ENCODE peak calls at places on chromosomes 12 and 14, in ten cellular contexts. Y is sigmoid colon, C is breast epithelium, S is NB4, Z is body of pancreas, D is adrenal gland, R is stomach, V is esophagus squamous epithelium, P is A549, L is heart left ventricle. O is an unnamed sample.

GRCh38 chr14:54147285-54147684 is 190.7 kb upstream of the BMP4 start:
- DNase-seq in Y (no peak), C (no peak), S (no peak), Z (no peak), D (peak), R (no peak), V (no peak), P (no peak), L (peak), O (no peak)

GRCh38 chr14:97602438-97603117 is 805.4 kb downstream of the VRK1 start:
- DNase-seq in Y (no peak), C (no peak), S (no peak), Z (no peak), D (no peak), R (no peak), V (no peak), P (no peak), L (no peak), O (no peak)

GRCh38 chr12:84408936-84409335 is 503.7 kb downstream of the SLC6A15 start:
- DNase-seq in Y (no peak), C (no peak), S (no peak), Z (no peak), D (no peak), R (no peak), V (no peak), P (no peak), L (no peak), O (no peak)

GRCh38 chr12:110073049-110073831 is 24.9 kb upstream of the C12orf76 start:
- DNase-seq in Y (peak), C (no peak), S (no peak), Z (no peak), D (peak), R (no peak), V (no peak), P (no peak), L (no peak), O (peak)

GRCh38 chr14:103879570-103880333 is 32.4 kb upstream of the PPP1R13B start:
- DNase-seq in Y (no peak), C (peak), S (no peak), Z (peak), D (peak), R (peak), V (no peak), P (peak), L (peak), O (no peak)

GRCh38 chr14:91890291-91890749 is 23.0 kb upstream of the TC2N start:
- DNase-seq in Y (peak), C (no peak), S (no peak), Z (no peak), D (no peak), R (peak), V (no peak), P (no peak), L (no peak), O (no peak)

GRCh38 chr12:82058197-82058596 is 299.0 kb upstream of the PPFIA2 start:
- DNase-seq in Y (no peak), C (no peak), S (no peak), Z (no peak), D (no peak), R (no peak), V (no peak), P (no peak), L (no peak), O (no peak)

GRCh38 chr12:115303751-115304309 is 619.9 kb upstream of the TBX3 start:
- DNase-seq in Y (no peak), C (no peak), S (no peak), Z (no peak), D (peak), R (no peak), V (no peak), P (no peak), L (no peak), O (no peak)

GRCh38 chr12:28830491-28830890 is 318.6 kb upstream of the FAR2 start:
- DNase-seq in Y (no peak), C (no peak), S (no peak), Z (no peak), D (no peak), R (no peak), V (no peak), P (no peak), L (no peak), O (no peak)

GRCh38 chr12:122072031-122072970 is 6.3 kb upstream of the MLXIP start:
- DNase-seq in Y (peak), C (no peak), S (no peak), Z (peak), D (peak), R (peak), V (no peak), P (peak), L (peak), O (peak)

GRCh38 chr12:116319316-116319715 is 41.8 kb upstream of the MED13L start:
- DNase-seq in Y (no peak), C (no peak), S (peak), Z (no peak), D (no peak), R (no peak), V (no peak), P (no peak), L (no peak), O (no peak)

GRCh38 chr12:46224401-46224800 is 44.4 kb downstream of the SLC38A1 start:
- DNase-seq in Y (peak), C (no peak), S (no peak), Z (no peak), D (peak), R (no peak), V (no peak), P (no peak), L (peak), O (peak)

DNA sequence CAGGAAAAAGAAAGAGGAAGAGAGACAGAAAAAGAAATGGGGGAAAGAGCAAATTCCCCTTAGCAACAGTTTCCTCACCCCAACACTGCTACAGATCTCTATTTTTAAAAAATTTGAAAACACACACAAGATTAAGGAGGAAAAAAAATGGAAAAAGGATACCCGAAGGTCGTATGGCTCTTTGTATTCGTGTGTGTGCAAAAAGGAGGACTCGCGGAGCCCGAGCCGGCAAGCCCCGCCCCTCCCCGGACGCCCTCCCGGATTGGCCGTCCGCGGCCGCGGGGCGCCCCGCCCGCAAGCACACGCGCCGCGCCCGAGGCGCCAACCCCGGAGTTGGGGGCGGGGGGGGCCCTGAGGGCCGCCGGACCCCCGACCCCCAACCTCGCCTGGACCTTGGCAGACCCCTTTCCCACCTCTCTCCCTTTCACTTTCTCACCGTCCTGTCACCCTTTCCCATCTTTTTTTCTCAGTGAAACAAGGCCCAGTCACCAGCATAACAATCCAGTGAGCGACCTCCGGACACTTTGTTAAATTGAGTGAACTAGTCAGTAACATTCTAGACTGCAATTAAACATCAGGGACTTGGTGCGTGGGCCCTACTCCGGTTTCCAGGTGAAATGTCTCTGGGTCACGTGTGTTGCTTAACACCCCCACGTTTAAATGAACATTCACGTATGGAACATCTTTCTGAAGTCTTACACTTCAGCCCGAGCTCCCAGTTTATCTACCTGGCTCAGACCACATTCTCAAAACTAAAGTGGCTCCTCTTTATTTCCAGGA is at the start of gene C14orf93:
- DNase-seq in Y (peak), C (peak), S (peak), Z (peak), D (peak), R (peak), V (no peak), P (peak), L (peak), O (peak)
- TF ChIP-seq POLR2A in Y (no peak), C (no peak), S (peak), Z (peak), D (peak), R (no peak), V (no peak), P (peak), L (no peak), O (no peak)

DNA sequence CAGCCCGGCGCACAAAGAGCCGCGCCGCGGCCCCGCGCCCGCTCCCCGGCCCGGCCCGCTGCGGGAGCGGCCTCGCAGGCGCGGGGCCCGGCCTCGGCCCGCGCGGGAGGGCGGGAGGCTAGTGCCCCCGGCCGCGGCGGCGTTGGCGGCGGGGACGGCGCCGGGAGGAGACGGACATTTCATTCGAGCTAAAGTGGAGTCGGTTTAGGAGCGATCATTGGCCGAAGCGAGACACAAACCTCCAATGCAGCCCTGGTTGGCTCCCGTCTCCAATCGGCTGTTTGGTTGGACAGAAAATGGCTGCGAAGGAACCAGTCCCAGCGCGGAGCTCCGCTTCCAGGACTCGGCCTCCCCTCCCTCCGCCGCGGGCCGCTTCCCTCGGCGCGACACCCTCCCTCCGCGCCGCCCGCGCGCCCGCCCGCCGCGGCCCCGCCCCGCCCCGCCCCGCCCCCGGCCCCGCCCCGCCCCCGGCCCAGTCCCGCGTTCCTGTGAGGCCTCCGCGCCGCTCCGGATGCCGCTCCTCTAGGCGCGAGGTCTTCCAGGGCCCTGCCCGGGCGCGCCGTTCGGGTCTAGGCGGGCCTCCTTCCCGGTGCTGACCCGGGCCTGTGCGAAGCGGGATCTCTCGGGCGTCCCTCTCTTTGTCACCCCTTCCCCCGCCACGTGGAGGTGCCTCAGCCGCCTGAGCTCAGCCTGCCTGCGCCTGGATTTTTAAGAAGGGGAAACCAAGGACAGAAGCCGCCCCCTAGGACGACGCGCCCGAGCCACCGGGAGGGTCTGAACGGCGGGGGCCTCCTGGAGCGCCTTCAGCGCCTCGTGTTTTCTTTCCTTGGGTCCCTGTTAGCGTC is at the start of gene NFYB:
- DNase-seq in Y (peak), C (peak), S (peak), Z (peak), D (peak), R (peak), V (peak), P (peak), L (peak), O (peak)
- TF ChIP-seq POLR2A in Y (peak), C (no peak), S (peak), Z (peak), D (peak), R (no peak), V (no peak), P (peak), L (peak), O (no peak)

DNA sequence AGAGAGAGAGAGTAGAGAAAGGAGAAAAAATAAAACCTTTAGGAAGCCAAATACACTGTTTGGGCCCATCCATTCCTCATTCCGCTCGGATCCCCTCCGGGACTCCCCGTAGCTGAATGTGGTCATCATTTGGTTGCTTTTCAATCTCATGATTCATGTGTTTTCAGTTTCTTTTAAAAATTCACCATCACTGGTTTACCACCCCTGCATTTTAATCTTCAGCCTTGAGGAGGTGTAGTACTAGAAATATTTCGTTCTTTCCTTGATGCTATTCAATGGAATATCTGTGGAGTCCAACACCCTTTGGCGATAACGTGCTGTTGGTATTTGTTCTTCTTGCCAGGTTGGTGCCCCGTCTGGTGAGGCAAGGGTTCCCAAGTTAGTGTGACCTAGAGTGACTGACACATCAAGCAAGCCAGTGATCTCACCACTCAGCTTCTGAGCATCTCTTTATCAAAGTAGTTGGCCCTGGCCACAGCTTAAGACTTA is 60.1 kb downstream of the PLXNC1 start:
- DNase-seq in Y (no peak), C (no peak), S (no peak), Z (no peak), D (peak), R (no peak), V (no peak), P (no peak), L (no peak), O (no peak)
- TF ChIP-seq POLR2A in Y (no peak), C (no peak), S (no peak), Z (no peak), D (no peak), R (no peak), V (no peak), P (no peak), L (no peak), O (no peak)

GRCh38 chr12:76018111-76018510 is 13.5 kb downstream of the PHLDA1 start:
- DNase-seq in Y (no peak), C (no peak), S (peak), Z (no peak), D (no peak), R (no peak), V (no peak), P (no peak), L (peak), O (no peak)

GRCh38 chr12:76018672-76019071 is 12.9 kb downstream of the PHLDA1 start:
- DNase-seq in Y (no peak), C (no peak), S (no peak), Z (no peak), D (no peak), R (no peak), V (no peak), P (no peak), L (no peak), O (no peak)

GRCh38 chr12:76020281-76020680 is 11.3 kb downstream of the PHLDA1 start:
- DNase-seq in Y (no peak), C (peak), S (peak), Z (no peak), D (peak), R (peak), V (no peak), P (peak), L (no peak), O (no peak)

GRCh38 chr12:76023069-76023690 is 8.4 kb downstream of the PHLDA1 start:
- DNase-seq in Y (no peak), C (no peak), S (no peak), Z (no peak), D (no peak), R (no peak), V (no peak), P (no peak), L (no peak), O (no peak)

DNA sequence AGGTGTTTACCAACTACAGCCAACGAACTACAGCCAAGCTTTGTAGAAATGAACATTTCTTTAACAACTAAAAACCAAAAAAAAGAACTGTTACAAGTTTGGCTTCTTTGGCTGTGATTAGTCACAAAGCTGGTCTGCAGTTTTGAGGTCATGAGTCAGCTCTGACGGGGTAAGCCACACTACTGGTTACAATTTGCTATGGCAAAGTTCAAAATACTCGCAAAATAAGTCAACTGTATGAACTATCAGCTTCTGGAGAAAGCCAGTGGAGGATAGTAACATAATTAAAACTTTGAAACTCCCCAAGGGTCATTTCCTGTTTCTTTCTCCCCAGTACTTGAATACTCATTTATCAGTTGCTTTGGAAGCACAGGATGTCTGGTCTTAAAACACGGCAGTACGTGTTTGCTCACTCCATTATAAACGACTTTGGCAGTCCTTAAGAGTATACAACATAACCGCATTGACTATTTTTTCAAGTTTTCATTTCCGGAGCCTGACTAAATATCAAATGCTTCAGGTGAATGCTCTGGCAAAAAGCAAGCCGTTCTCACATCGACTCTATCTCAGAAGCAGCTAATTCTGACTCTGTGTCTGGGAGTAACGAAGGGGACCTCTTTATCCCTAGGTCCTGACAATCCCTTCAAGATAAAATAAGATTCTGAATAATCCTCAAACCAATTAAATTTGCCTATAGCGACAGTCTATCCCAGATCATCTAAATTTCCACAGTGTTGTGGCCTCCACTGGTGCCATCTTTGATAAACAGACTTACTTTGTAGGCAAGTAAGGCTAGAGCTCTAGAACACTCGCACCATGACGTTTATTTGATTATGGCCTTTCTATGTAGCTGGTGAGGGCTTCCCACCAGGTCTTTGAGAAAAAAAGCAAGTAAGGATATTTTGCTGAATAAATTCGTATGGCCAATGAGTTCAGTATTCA is 10.6 kb downstream of the PHLDA1 start:
- DNase-seq in Y (no peak), C (no peak), S (peak), Z (no peak), D (peak), R (no peak), V (no peak), P (peak), L (no peak), O (no peak)
- TF ChIP-seq POLR2A in Y (no peak), C (no peak), S (no peak), Z (no peak), D (no peak), R (no peak), V (no peak), P (no peak), L (no peak), O (no peak)

GRCh38 chr12:42237052-42237852 is 796 bp downstream of the YAF2 start:
- DNase-seq in Y (peak), C (peak), S (peak), Z (peak), D (peak), R (peak), V (peak), P (peak), L (peak), O (peak)

GRCh38 chr12:42237853-42238239 is 202 bp downstream of the YAF2 start:
- DNase-seq in Y (no peak), C (no peak), S (no peak), Z (no peak), D (no peak), R (no peak), V (no peak), P (no peak), L (no peak), O (no peak)

GRCh38 chr12:42236017-42236416 is 2.0 kb downstream of the YAF2 start:
- DNase-seq in Y (no peak), C (no peak), S (no peak), Z (no peak), D (no peak), R (no peak), V (no peak), P (no peak), L (no peak), O (no peak)

GRCh38 chr12:42240131-42240750 is 2.2 kb upstream of the YAF2 start:
- DNase-seq in Y (no peak), C (no peak), S (no peak), Z (no peak), D (no peak), R (no peak), V (no peak), P (no peak), L (no peak), O (no peak)

GRCh38 chr12:42238240-42239140 is at the start of gene YAF2:
- DNase-seq in Y (peak), C (peak), S (peak), Z (peak), D (peak), R (peak), V (peak), P (peak), L (peak), O (peak)
- TF ChIP-seq POLR2A in Y (no peak), C (no peak), S (peak), Z (no peak), D (peak), R (no peak), V (no peak), P (peak), L (no peak), O (no peak)

GRCh38 chr12:630656-631632 is 32.3 kb downstream of the NINJ2 start:
- DNase-seq in Y (peak), C (no peak), S (peak), Z (no peak), D (peak), R (peak), V (peak), P (no peak), L (peak), O (no peak)
- TF ChIP-seq POLR2A in Y (no peak), C (no peak), S (peak), Z (peak), D (no peak), R (no peak), V (no peak), P (no peak), L (no peak), O (no peak)